ENCODE peak calls at places on chromosomes 6 and 20, in four cellular contexts. U is neural progenitor cell, G is lung, J is tibial nerve. R is an unnamed sample. For H3K4me1, the result is how much of the 10 kb centered on the place peaks cover.

GRCh38 chr6:56359201-56359899 is 112.0 kb upstream of the COL21A1 start:
- DNase-seq in U (peak), G (peak), J (peak), R (peak)

GRCh38 chr6:16038938-16039337 is 89.9 kb upstream of the MYLIP start:
- DNase-seq in U (no peak), G (no peak), J (no peak), R (no peak)

GRCh38 chr6:142045380-142046270 is 87.1 kb upstream of the GJE1 start:
- DNase-seq in U (no peak), G (no peak), J (no peak), R (peak)

GRCh38 chr6:29757282-29757681 is 34.0 kb downstream of the HLA-F start:
- DNase-seq in U (no peak), G (peak), J (no peak), R (no peak)

GRCh38 chr6:128367437-128367836 is 153.0 kb downstream of the PTPRK start:
- DNase-seq in U (no peak), G (no peak), J (no peak), R (no peak)

GRCh38 chr6:72787521-72788031 is 165.7 kb downstream of the KCNQ5 start:
- DNase-seq in U (peak), G (peak), J (no peak), R (peak)

GRCh38 chr6:30544666-30545272 is 11.5 kb downstream of the GNL1 start:
- DNase-seq in U (peak), G (no peak), J (no peak), R (peak)

GRCh38 chr20:44603327-44603726 is 20.9 kb downstream of the PKIG start:
- DNase-seq in U (peak), G (no peak), J (no peak), R (no peak)

GRCh38 chr20:34096699-34097420 is 15.2 kb downstream of the EIF2S2 start:
- DNase-seq in U (no peak), G (no peak), J (no peak), R (no peak)

GRCh38 chr6:118712955-118713354 is 61.6 kb upstream of the CEP85L start:
- DNase-seq in U (no peak), G (no peak), J (no peak), R (no peak)

GRCh38 chr20:35750611-35751010 is 8.6 kb upstream of the RBM39 start:
- DNase-seq in U (no peak), G (no peak), J (no peak), R (no peak)

GRCh38 chr6:170147056-170147787 is 143.7 kb downstream of the DLL1 start:
- DNase-seq in U (no peak), G (no peak), J (no peak), R (no peak)

GRCh38 chr6:138803914-138804313 is 8.0 kb downstream of the ECT2L start:
- DNase-seq in U (no peak), G (no peak), J (no peak), R (no peak)

GRCh38 chr6:108609276-108609769 is 48.6 kb downstream of the FOXO3 start:
- DNase-seq in U (no peak), G (no peak), J (no peak), R (no peak)

GRCh38 chr6:40409716-40410397 is 177.3 kb downstream of the LRFN2 start:
- DNase-seq in U (no peak), G (no peak), J (no peak), R (peak)

GRCh38 chr20:16761305-16761829 is 13.2 kb downstream of the OTOR start:
- DNase-seq in U (peak), G (peak), J (peak), R (peak)

DNA sequence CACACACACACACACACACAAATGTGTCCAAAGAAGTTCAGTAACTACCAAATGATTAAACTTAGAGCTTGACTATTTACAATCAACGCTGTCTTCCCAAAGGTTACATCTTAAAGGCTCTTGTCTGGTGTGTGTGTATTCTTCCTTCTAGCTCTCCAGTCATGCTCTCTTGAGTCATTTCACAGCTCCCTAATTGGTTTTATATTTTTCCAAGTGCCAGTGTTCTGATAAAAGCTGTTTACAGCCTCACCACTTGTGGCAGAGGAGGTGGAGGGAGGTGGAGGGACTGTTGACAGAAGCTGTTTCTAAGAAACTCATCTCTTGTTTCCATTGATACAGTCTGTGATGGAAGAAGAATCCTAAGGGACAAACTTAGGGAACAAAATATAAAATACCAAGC is 64.0 kb downstream of the QRSL1 start:
- DNase-seq in U (no peak), G (no peak), J (no peak), R (no peak)
- H3K4me1 ChIP-seq in U (under half), G (under half), J (under half), R (under half)

DNA sequence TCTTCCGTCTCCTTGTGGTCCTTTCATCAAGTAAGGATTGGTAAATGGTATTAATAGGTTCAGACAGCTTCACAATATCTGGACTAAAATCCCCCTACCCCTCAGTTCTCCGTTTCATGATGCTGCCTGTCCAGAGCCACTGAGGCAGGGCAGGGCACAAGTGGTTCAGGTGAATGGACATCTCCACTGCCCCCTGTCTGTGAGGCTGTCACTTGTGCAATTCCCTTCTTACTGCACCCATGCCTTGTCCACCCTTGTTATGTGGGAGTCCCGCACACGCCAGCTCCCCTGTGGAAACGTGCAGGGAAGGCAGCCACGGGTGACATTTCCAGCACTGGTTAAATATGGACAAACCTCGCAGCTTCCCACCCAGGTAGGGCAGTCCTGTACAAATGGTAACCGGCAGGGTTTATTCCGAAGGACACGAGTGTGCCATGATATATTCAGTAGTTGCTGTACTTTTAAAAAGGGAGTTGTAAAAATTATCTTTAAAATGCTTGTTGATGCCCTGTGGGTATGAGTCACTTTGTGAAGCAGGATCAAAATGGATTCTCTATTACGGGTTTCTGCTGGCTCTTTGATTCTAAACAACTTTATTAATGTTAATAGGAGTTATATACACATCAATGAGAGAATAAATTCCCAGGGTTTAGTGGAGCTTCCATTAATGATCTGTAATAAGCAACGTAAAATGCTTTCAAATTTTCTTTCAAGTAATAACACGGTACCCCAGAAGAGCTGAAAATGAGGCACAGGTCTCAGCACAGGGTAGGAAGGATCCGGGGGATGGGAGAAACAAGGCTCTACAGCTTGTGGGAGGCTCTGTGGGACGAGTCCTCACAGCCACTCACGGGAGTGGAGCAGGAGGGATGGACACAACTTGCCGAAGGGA is 73.4 kb downstream of the FYN start:
- DNase-seq in U (peak), G (no peak), J (no peak), R (no peak)
- H3K4me3 ChIP-seq in U (no peak), G (no peak), J (no peak), R (no peak)

GRCh38 chr6:113879186-113880096 is 22.3 kb downstream of the MARCKS start:
- DNase-seq in U (peak), G (no peak), J (peak), R (peak)
- TF ChIP-seq CTCF in U (peak), G (peak), J (peak), R (peak)

GRCh38 chr6:167279766-167280440 is 11.2 kb upstream of the UNC93A start:
- DNase-seq in U (no peak), G (no peak), J (no peak), R (peak)

GRCh38 chr6:167276772-167277533 is 14.2 kb upstream of the UNC93A start:
- DNase-seq in U (no peak), G (no peak), J (no peak), R (no peak)

GRCh38 chr6:167285077-167285770 is 5.9 kb upstream of the UNC93A start:
- DNase-seq in U (no peak), G (no peak), J (no peak), R (no peak)

GRCh38 chr6:167287513-167288048 is 3.5 kb upstream of the UNC93A start:
- DNase-seq in U (no peak), G (no peak), J (no peak), R (no peak)

GRCh38 chr6:167282165-167282564 is 8.9 kb upstream of the UNC93A start:
- DNase-seq in U (no peak), G (no peak), J (no peak), R (no peak)
- H3K4me1 ChIP-seq in U (under half), G (under half), J (under half), R (under half)

DNA sequence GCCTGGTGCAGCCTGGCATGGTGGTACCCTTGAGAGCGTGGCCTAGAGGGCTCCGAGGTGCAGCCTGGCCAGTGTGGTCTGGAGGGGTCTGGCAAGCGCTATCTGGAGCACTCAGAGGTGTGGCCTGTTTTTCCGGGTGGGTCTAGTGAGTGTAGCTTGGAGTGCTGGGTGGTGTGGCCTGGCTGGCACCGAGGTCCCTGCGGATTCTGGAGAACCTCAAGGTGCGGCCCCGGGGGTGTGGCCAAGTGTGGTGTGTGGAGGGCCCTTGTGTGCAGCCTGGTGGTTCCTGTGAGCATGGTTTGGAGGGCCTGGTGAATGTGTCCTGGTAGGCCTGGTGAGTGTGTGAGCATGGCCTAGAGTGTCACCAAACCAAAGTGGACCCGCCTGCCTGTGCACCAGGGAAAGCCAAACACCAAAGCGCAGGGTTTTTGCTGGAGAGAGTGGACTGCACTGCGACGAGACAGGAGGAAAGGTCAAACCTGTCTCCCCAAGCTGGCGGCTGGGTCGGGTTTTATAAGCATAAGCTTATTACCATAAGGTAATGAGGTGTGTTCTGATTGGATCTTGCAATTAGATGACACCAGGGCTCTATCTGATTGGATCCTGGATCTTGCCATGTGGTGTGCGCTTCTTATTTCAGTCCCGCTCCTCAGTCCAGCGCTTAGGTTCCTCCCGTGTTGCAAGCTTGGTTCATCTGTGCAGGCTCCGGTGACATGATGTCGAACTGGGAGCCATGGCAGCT is 35.7 kb downstream of the IGF2R start:
- DNase-seq in U (no peak), G (peak), J (no peak), R (no peak)
- H3K4me3 ChIP-seq in U (no peak), G (no peak), J (no peak), R (no peak)

DNA sequence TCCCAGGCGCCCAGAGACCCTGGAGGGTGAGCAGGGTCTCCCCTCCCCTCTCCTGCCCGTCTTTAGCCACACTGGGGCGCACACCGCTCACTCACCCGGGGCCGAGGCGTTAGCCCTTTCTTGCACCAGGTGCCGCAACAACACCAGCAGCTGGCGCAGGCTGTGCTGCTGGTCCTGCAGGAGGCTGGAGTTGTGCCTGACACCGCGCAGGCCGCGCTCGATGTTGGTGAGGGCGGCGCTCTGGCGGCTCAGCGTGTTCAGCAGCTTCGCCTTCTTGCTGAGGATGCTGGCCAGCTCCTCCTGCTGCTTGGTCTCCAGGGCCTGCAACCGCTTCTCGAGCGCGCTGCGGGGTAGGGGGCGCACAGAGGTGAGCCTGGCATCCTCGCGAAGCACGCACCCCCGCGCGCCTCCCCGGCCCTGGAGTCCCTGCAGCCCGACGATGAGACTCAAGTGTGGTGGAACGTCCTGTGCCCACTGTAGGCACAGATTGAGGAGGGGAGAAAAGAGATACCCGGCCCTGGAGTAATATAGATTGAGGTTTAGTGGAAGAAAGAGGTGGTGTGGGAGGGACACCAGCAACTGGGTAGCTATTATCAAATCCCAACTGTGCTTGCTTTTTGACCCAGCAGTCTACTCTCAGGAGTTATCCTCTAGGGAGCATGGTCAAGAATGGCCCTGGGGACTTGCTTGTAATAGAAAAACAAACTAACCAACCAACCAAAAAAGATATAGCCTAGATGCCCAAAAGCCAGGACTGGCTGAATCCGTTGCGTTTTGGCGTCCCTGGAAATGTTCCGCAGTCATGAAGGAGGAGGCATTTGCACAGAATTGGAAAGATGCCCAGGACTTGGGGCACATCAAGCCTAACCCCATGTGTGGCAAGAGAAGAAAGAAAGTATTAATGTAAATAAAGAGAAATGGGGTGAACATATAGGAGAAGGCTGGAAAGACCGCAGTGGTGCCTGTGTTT is 30.9 kb downstream of the ANGPT4 start:
- DNase-seq in U (peak), G (no peak), J (peak), R (no peak)
- TF ChIP-seq CTCF in U (peak), G (no peak), J (no peak), R (no peak)

GRCh38 chr6:113560908-113561307 is 296.2 kb upstream of the MARCKS start:
- DNase-seq in U (no peak), G (no peak), J (no peak), R (no peak)
- H3K4me1 ChIP-seq in U (under half), G (under half), J (under half), R (under half)

R was measured in A673.